ENCODE peak calls at places on chromosome 16, in eight cellular contexts. I is keratinocyte, Y is fibroblast of lung, C is K562, K is mammary epithelial cell, R is neural progenitor cell, S is Karpas-422, U is IMR-90. W is an unnamed sample. For H4K20me1, the result is how much of the 10 kb centered on the place peaks cover.

GRCh38 chr16:87931504-87931903 is 4.8 kb downstream of the CA5A start:
- DNase-seq in I (no peak), Y (no peak), C (peak), K (no peak), R (no peak), S (no peak), U (no peak), W (no peak)

GRCh38 chr16:19810817-19811731 is 73.6 kb downstream of the GPRC5B start:
- DNase-seq in I (peak), Y (peak), C (no peak), K (peak), R (no peak), S (no peak), U (peak), W (peak)

GRCh38 chr16:56029026-56029425 is 153.9 kb upstream of the CES5A start:
- DNase-seq in I (no peak), Y (no peak), C (no peak), K (no peak), R (no peak), S (no peak), U (no peak), W (no peak)

GRCh38 chr16:12097523-12098428 is 121.2 kb downstream of the SNX29 start:
- DNase-seq in I (no peak), Y (peak), C (no peak), K (peak), R (peak), S (no peak), U (peak), W (peak)

GRCh38 chr16:65657556-65657955 is 535.7 kb upstream of the CDH11 start:
- DNase-seq in I (no peak), Y (no peak), C (no peak), K (no peak), R (no peak), S (no peak), U (no peak), W (no peak)

GRCh38 chr16:50458694-50459271 is 89.4 kb upstream of the NKD1 start:
- DNase-seq in I (no peak), Y (no peak), C (no peak), K (no peak), R (no peak), S (no peak), U (no peak), W (no peak)

GRCh38 chr16:15950869-15951268 is 1.5 kb downstream of the ABCC1 start:
- DNase-seq in I (no peak), Y (no peak), C (no peak), K (no peak), R (no peak), S (no peak), U (no peak), W (no peak)

GRCh38 chr16:29148867-29149272 is 164.0 kb downstream of the LAT start:
- DNase-seq in I (no peak), Y (no peak), C (no peak), K (no peak), R (no peak), S (no peak), U (no peak), W (no peak)

GRCh38 chr16:63720848-63721247 is 1401.0 kb downstream of the CDH11 start:
- DNase-seq in I (no peak), Y (no peak), C (no peak), K (no peak), R (no peak), S (peak), U (no peak), W (no peak)

GRCh38 chr16:88685156-88686061 is 898 bp downstream of the SNAI3 start:
- DNase-seq in I (no peak), Y (peak), C (peak), K (peak), R (peak), S (peak), U (peak), W (peak)

GRCh38 chr16:2895813-2896212 is 12.8 kb downstream of the FLYWCH2 start:
- DNase-seq in I (no peak), Y (no peak), C (no peak), K (no peak), R (no peak), S (no peak), U (peak), W (peak)

DNA sequence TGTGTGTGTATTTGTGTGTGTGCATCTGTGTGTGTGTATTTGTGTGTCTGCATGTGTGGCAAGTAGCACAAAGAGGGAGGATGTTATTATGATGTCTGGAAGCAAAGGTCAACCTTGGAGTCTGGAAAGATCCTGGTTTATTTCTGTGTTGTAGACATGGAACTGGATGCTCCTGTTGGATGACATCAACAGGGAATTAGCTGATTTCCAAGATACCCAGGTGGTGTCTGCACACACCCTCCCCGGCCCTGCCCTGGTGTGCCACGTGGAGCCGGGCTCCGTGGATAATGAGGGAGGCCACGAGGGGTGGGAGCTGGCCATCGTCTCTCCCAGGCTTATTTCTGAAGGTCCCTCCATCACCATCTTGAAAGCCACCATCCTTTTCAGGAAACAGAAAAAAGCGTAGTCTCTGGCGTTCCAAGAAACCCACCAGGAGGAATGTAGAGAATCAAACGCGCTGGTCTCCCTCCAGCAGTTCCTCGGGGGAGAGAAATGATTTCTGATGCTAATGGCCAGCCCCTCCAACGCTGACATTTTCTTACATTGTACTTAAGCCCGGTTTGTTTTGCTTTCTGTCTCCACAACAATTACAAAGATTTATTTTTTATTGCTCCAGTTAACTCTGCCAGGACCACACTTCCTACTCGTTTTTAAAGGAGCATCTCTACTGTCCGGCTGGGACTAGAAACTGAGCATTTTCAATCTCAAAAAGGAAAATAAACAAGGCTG is 93.3 kb downstream of the FOXL1 start:
- DNase-seq in I (no peak), Y (peak), C (no peak), K (no peak), R (no peak), S (no peak), U (peak), W (no peak)
- H2AFZ ChIP-seq in I (no peak), Y (peak), C (no peak), K (no peak), R (peak), S (no peak), U (peak), W (no peak)

GRCh38 chr16:23269248-23270091 is 32.6 kb upstream of the SCNN1B start:
- DNase-seq in I (no peak), Y (no peak), C (no peak), K (no peak), R (no peak), S (no peak), U (no peak), W (no peak)
- H3K9ac ChIP-seq in I (no peak), Y (no peak), C (no peak), K (no peak), R (no peak), S (no peak), U (no peak), W (no peak)

DNA sequence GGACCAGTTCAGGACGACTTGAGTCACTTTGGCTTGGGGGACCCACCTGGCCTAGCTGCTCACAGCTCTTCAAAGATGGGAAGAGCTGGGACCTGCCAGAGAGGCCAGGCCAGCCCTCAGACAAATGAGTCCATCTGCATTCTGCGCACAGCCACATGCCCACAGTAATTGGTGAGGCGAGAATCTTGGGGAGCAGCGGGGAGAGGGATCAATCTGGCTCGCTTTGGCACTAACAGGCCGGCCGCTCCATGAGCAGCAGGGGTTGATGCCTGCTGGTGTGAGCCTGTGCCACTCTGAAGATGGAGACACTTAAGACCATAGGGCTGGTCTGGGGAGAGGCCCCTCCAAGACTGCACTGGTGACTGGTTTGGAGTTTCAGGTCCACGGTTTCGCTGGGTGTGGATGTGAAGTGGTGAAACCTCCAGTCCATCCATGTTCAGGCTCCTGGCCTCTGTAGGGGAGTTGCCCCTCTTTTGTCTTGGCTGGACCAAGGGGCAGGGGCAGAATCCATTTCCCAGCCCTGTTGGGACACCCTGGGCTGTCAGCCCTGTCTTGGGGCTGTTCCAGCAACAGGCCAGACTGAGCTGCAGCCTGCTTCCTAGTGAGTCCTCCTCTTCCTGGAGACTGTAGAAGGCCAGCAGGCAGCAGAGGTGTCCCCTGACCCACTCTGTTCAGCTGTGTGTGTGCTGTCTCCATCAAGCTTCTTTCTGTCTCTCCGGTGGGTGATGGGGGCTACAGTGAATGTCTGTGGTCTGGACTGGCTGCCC is 7.3 kb downstream of the CTRL start:
- DNase-seq in I (no peak), Y (no peak), C (no peak), K (no peak), R (no peak), S (peak), U (no peak), W (no peak)
- H4K20me1 ChIP-seq in I (under half), Y (under half), C (under half), K (under half), R (half or more), S (under half), U (half or more), W (under half)

DNA sequence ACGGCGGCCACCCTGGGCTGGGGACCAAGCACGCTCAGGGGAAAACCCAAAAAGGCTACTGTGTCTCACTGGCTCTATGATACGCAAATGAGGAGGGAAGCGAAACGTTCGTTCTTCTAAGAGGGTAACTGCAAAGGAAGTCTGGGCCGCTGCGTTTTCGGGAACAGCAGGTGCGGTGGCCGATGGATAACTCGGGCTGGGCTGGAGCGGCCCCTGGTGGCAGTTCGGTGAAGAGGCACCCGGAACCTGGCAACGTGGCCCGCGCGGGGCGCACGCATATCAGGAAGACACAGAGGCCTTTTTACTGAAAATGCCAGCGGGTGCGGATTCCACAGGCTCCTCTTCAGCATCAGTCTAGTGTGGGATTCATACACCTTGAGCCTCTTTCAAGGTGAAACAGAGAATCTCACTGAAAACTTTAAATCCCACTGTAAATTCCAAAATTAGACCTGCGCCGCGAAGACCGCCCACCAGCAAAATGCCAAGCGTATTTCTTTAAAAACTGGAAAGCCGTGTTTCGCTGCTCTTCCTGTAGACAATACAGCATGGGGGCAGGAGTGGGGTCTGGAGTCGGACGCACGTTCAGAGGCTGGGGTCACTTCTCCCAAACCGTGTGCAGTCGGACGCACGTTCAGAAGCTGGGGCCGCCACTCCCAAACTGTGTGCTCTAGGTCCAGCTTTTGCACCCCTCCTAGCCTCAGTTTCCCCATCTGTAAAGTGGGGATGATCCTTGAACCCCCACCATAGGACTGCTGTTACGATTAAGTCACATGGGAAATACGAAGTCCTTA is 44.4 kb upstream of the METTL9 start:
- DNase-seq in I (no peak), Y (peak), C (peak), K (peak), R (peak), S (peak), U (peak), W (peak)
- H2AFZ ChIP-seq in I (peak), Y (peak), C (peak), K (peak), R (peak), S (peak), U (peak), W (peak)

GRCh38 chr16:85609539-85609938 is 3.6 kb upstream of the GSE1 start:
- DNase-seq in I (no peak), Y (no peak), C (no peak), K (no peak), R (no peak), S (no peak), U (no peak), W (no peak)

GRCh38 chr16:85611205-85611454 is 2.0 kb upstream of the GSE1 start:
- DNase-seq in I (no peak), Y (peak), C (peak), K (no peak), R (peak), S (no peak), U (no peak), W (peak)

GRCh38 chr16:85610059-85610445 is 3.1 kb upstream of the GSE1 start:
- DNase-seq in I (no peak), Y (no peak), C (no peak), K (no peak), R (no peak), S (no peak), U (no peak), W (no peak)

GRCh38 chr16:85611455-85612190 is 1.5 kb upstream of the GSE1 start:
- DNase-seq in I (no peak), Y (peak), C (peak), K (peak), R (peak), S (no peak), U (peak), W (peak)

GRCh38 chr16:85610446-85611204 is 2.5 kb upstream of the GSE1 start:
- DNase-seq in I (peak), Y (peak), C (peak), K (peak), R (peak), S (peak), U (peak), W (peak)
- H3K9ac ChIP-seq in I (peak), Y (no peak), C (peak), K (no peak), R (no peak), S (no peak), U (no peak), W (peak)

W was measured in GM23248.